ENCODE peak calls at places on chromosomes 13 and 19, in seven cellular contexts. I is H9; P is activated CD4-positive, alpha-beta T cell treated with anti-CD3 and anti-CD28 coated beads for 48 hours; Z is naive B cell; S is ureter; F is neural crest cell; O is endothelial cell of umbilical vein. K is an unnamed sample.

GRCh38 chr13:75870397-75870801 is 234.3 kb downstream of the LMO7 start:
- DNase-seq in I (no peak), P (peak), Z (peak), S (no peak), F (peak), O (peak), K (no peak)

GRCh38 chr13:111187879-111188643 is 73.0 kb downstream of the ARHGEF7 start:
- DNase-seq in I (no peak), P (no peak), Z (no peak), S (no peak), F (no peak), O (peak), K (no peak)

GRCh38 chr19:31332096-31332495 is 17.1 kb downstream of the TSHZ3 start:
- DNase-seq in I (no peak), P (no peak), Z (no peak), S (no peak), F (no peak), O (no peak), K (peak)

GRCh38 chr13:28408235-28408848 is 86.6 kb downstream of the FLT1 start:
- DNase-seq in I (no peak), P (no peak), Z (no peak), S (peak), F (no peak), O (peak), K (no peak)

GRCh38 chr13:28037399-28037798 is 48.9 kb upstream of the URAD start:
- DNase-seq in I (no peak), P (peak), Z (no peak), S (no peak), F (no peak), O (no peak), K (no peak)

GRCh38 chr19:867301-867793 is 7.9 kb downstream of the CFD start:
- DNase-seq in I (no peak), P (no peak), Z (no peak), S (no peak), F (no peak), O (no peak), K (no peak)

GRCh38 chr19:2244122-2244411 is 5.1 kb upstream of the AMH start:
- DNase-seq in I (no peak), P (no peak), Z (no peak), S (no peak), F (no peak), O (no peak), K (no peak)

GRCh38 chr13:99505814-99506269 is 4.6 kb downstream of the TM9SF2 start:
- DNase-seq in I (no peak), P (no peak), Z (no peak), S (no peak), F (no peak), O (peak), K (no peak)

GRCh38 chr13:43546260-43546659 is 240.5 kb downstream of the ENOX1 start:
- DNase-seq in I (no peak), P (no peak), Z (no peak), S (no peak), F (no peak), O (peak), K (no peak)

GRCh38 chr13:71055644-71056043 is 811.4 kb downstream of the DACH1 start:
- DNase-seq in I (no peak), P (no peak), Z (no peak), S (no peak), F (no peak), O (no peak), K (no peak)

GRCh38 chr13:112638919-112639318 is 50.9 kb upstream of the ATP11A start:
- DNase-seq in I (no peak), P (no peak), Z (no peak), S (no peak), F (no peak), O (no peak), K (peak)

GRCh38 chr13:49580980-49581680 is 4.2 kb downstream of the RCBTB1 start:
- DNase-seq in I (no peak), P (no peak), Z (peak), S (no peak), F (no peak), O (no peak), K (no peak)

GRCh38 chr13:44573790-44574465 is 2.2 kb downstream of the TSC22D1 start:
- DNase-seq in I (peak), P (peak), Z (no peak), S (no peak), F (no peak), O (peak), K (peak)

GRCh38 chr19:41114132-41114531 is at the start of gene CYP2F1:
- DNase-seq in I (no peak), P (no peak), Z (no peak), S (no peak), F (no peak), O (no peak), K (no peak)